ENCODE peak calls at places on chromosomes 11 and 22, in seven cellular contexts. One of them, this sample, is unnamed.

GRCh38 chr11:115396533-115396932 is 107.7 kb downstream of the CADM1 start:
- DNase-seq in colonic mucosa: no peak
- DNase-seq in chondrocyte: no peak
- DNase-seq in stromal cell of bone marrow: no peak
- DNase-seq in AG20443: no peak
- DNase-seq in hippocampal formation: no peak
- DNase-seq in HL-60: no peak
- DNase-seq in this sample: no peak

GRCh38 chr22:46517255-46517761 is 20.1 kb downstream of the CELSR1 start:
- DNase-seq in AG20443: no peak
- DNase-seq in hippocampal formation: no peak
- DNase-seq in chondrocyte: peak; percentile 61
- DNase-seq in HL-60: no peak
- DNase-seq in stromal cell of bone marrow: no peak
- DNase-seq in colonic mucosa: no peak
- DNase-seq in this sample: no peak

GRCh38 chr11:11976476-11977187 is 31.8 kb downstream of the DKK3 start:
- DNase-seq in HL-60: no peak
- DNase-seq in colonic mucosa: peak; percentile 33
- DNase-seq in AG20443: no peak
- DNase-seq in chondrocyte: no peak
- DNase-seq in hippocampal formation: peak; percentile 54
- DNase-seq in stromal cell of bone marrow: no peak
- DNase-seq in this sample: no peak

GRCh38 chr22:35746946-35747703 is 29.5 kb downstream of the APOL5 start:
- DNase-seq in HL-60: no peak
- DNase-seq in hippocampal formation: no peak
- DNase-seq in stromal cell of bone marrow: no peak
- DNase-seq in colonic mucosa: no peak
- DNase-seq in chondrocyte: no peak
- DNase-seq in AG20443: no peak
- DNase-seq in this sample: no peak

GRCh38 chr11:10298342-10298741 is 4.3 kb upstream of the SBF2 start:
- DNase-seq in HL-60: peak; percentile 65
- DNase-seq in stromal cell of bone marrow: peak; percentile 83
- DNase-seq in colonic mucosa: no peak
- DNase-seq in hippocampal formation: no peak
- DNase-seq in chondrocyte: no peak
- DNase-seq in AG20443: peak; percentile 47
- DNase-seq in this sample: no peak

GRCh38 chr11:88016392-88017020 is 158.7 kb downstream of the RAB38 start:
- DNase-seq in HL-60: peak; percentile 74
- DNase-seq in stromal cell of bone marrow: peak; percentile 66
- DNase-seq in chondrocyte: no peak
- DNase-seq in AG20443: peak; percentile 42
- DNase-seq in colonic mucosa: peak; percentile 73
- DNase-seq in hippocampal formation: peak; percentile 36
- DNase-seq in this sample: peak; percentile 34

GRCh38 chr11:86244063-86244521 is 461 bp upstream of the EED start:
- DNase-seq in HL-60: peak; percentile 93
- DNase-seq in hippocampal formation: no peak
- DNase-seq in colonic mucosa: peak; percentile 89
- DNase-seq in chondrocyte: no peak
- DNase-seq in stromal cell of bone marrow: no peak
- DNase-seq in AG20443: peak; percentile 96
- DNase-seq in this sample: peak; percentile 91

GRCh38 chr22:39645532-39645931 is 75.0 kb downstream of the CACNA1I start:
- DNase-seq in colonic mucosa: no peak
- DNase-seq in chondrocyte: no peak
- DNase-seq in hippocampal formation: no peak
- DNase-seq in AG20443: no peak
- DNase-seq in stromal cell of bone marrow: no peak
- DNase-seq in HL-60: no peak
- DNase-seq in this sample: no peak

GRCh38 chr22:39384750-39385480 is 14.7 kb upstream of the TAB1 start:
- DNase-seq in hippocampal formation: no peak
- DNase-seq in HL-60: no peak
- DNase-seq in AG20443: no peak
- DNase-seq in stromal cell of bone marrow: no peak
- DNase-seq in chondrocyte: no peak
- DNase-seq in colonic mucosa: no peak
- DNase-seq in this sample: peak; percentile 48

GRCh38 chr11:91435694-91436375 is 788.8 kb upstream of the FAT3 start:
- DNase-seq in HL-60: no peak
- DNase-seq in AG20443: no peak
- DNase-seq in colonic mucosa: no peak
- DNase-seq in stromal cell of bone marrow: no peak
- DNase-seq in hippocampal formation: no peak
- DNase-seq in chondrocyte: no peak
- DNase-seq in this sample: no peak

GRCh38 chr11:69744435-69744834 is 30.7 kb downstream of the FGF4 start:
- DNase-seq in hippocampal formation: no peak
- DNase-seq in AG20443: no peak
- DNase-seq in HL-60: no peak
- DNase-seq in stromal cell of bone marrow: peak; percentile 7
- DNase-seq in colonic mucosa: no peak
- DNase-seq in chondrocyte: no peak
- DNase-seq in this sample: no peak

GRCh38 chr11:104870910-104871309 is 27.4 kb downstream of the CASP12 start:
- DNase-seq in colonic mucosa: no peak
- DNase-seq in AG20443: no peak
- DNase-seq in HL-60: no peak
- DNase-seq in chondrocyte: no peak
- DNase-seq in stromal cell of bone marrow: no peak
- DNase-seq in hippocampal formation: no peak
- DNase-seq in this sample: no peak

GRCh38 chr11:124865902-124866851 is 945 bp downstream of the ROBO3 start:
- DNase-seq in hippocampal formation: no peak
- DNase-seq in HL-60: peak; percentile 24
- DNase-seq in stromal cell of bone marrow: no peak
- DNase-seq in chondrocyte: no peak
- DNase-seq in colonic mucosa: peak; percentile 47
- DNase-seq in AG20443: peak; percentile 86
- DNase-seq in this sample: peak; percentile 83

GRCh38 chr11:69975822-69976221 is 102.3 kb upstream of the ANO1 start:
- DNase-seq in chondrocyte: no peak
- DNase-seq in HL-60: no peak
- DNase-seq in stromal cell of bone marrow: no peak
- DNase-seq in AG20443: no peak
- DNase-seq in colonic mucosa: no peak
- DNase-seq in hippocampal formation: no peak
- DNase-seq in this sample: no peak

GRCh38 chr22:48576333-48577013 is 1251.2 kb downstream of the BRD1 start:
- DNase-seq in AG20443: peak; percentile 79
- DNase-seq in stromal cell of bone marrow: no peak
- DNase-seq in HL-60: no peak
- DNase-seq in chondrocyte: no peak
- DNase-seq in colonic mucosa: no peak
- DNase-seq in hippocampal formation: peak; percentile 64
- DNase-seq in this sample: no peak

GRCh38 chr22:29717789-29718188 is 2.0 kb upstream of the CABP7 start:
- DNase-seq in colonic mucosa: no peak
- DNase-seq in hippocampal formation: no peak
- DNase-seq in chondrocyte: no peak
- DNase-seq in HL-60: no peak
- DNase-seq in AG20443: no peak
- DNase-seq in stromal cell of bone marrow: no peak
- DNase-seq in this sample: no peak

GRCh38 chr11:132367293-132367692 is 996.9 kb downstream of the NTM start:
- DNase-seq in HL-60: no peak
- DNase-seq in stromal cell of bone marrow: no peak
- DNase-seq in AG20443: no peak
- DNase-seq in chondrocyte: no peak
- DNase-seq in hippocampal formation: no peak
- DNase-seq in colonic mucosa: no peak
- DNase-seq in this sample: no peak

This sample was measured in HEK293T.